ENCODE peak calls at places on chromosome 18, in nine cellular contexts. J is left ventricle myocardium superior, D is AG08396, P is epithelial cell of esophagus, Y is pancreas, S is mammary epithelial cell, I is nucleus accumbens, C is AG09309, B is LoVo. O is an unnamed sample.

GRCh38 chr18:8745355-8746014 is 40.1 kb downstream of the MTCL1 start:
- DNase-seq in J (no peak), D (peak; percentile 25), P (no peak), Y (no peak), S (no peak), I (no peak), C (no peak), B (no peak), O (no peak)

GRCh38 chr18:70827632-70828031 is 538.8 kb downstream of the SOCS6 start:
- DNase-seq in J (no peak), D (no peak), P (no peak), Y (no peak), S (no peak), I (no peak), C (no peak), B (no peak), O (no peak)

GRCh38 chr18:63236417-63236816 is 83.2 kb downstream of the BCL2 start:
- DNase-seq in J (peak; percentile 43), D (no peak), P (no peak), Y (no peak), S (no peak), I (no peak), C (no peak), B (no peak), O (peak; percentile 47)

GRCh38 chr18:74255022-74255658 is 36.6 kb downstream of the CYB5A start:
- DNase-seq in J (no peak), D (no peak), P (peak; percentile 32), Y (no peak), S (peak; percentile 2), I (no peak), C (peak; percentile 60), B (no peak), O (no peak)

GRCh38 chr18:3294435-3295080 is 32.6 kb downstream of the MYL12B start:
- DNase-seq in J (no peak), D (no peak), P (peak; percentile 42), Y (no peak), S (peak; percentile 19), I (no peak), C (no peak), B (no peak), O (no peak)

GRCh38 chr18:32909798-32910561 is 137.2 kb upstream of the KLHL14 start:
- DNase-seq in J (no peak), D (no peak), P (no peak), Y (no peak), S (no peak), I (no peak), C (no peak), B (no peak), O (no peak)

GRCh38 chr18:27577740-27578139 is 392.6 kb upstream of the CHST9 start:
- DNase-seq in J (no peak), D (no peak), P (no peak), Y (no peak), S (no peak), I (no peak), C (no peak), B (no peak), O (no peak)

GRCh38 chr18:73461780-73462059 is 593.9 kb upstream of the NETO1 start:
- DNase-seq in J (no peak), D (no peak), P (peak; percentile 36), Y (no peak), S (peak; percentile 3), I (no peak), C (no peak), B (no peak), O (no peak)

GRCh38 chr18:79736846-79737245 is 57.2 kb downstream of the CTDP1 start:
- DNase-seq in J (no peak), D (no peak), P (no peak), Y (no peak), S (no peak), I (no peak), C (no peak), B (no peak), O (peak; percentile 23)

GRCh38 chr18:28581503-28582169 is 404.7 kb upstream of the CDH2 start:
- DNase-seq in J (no peak), D (no peak), P (no peak), Y (no peak), S (no peak), I (no peak), C (no peak), B (no peak), O (no peak)

GRCh38 chr18:55220523-55220922 is 261.3 kb upstream of the CCDC68 start:
- DNase-seq in J (no peak), D (no peak), P (no peak), Y (no peak), S (no peak), I (no peak), C (no peak), B (no peak), O (no peak)

GRCh38 chr18:6289454-6290242 is 125.1 kb downstream of the L3MBTL4 start:
- DNase-seq in J (no peak), D (no peak), P (no peak), Y (no peak), S (no peak), I (no peak), C (no peak), B (no peak), O (no peak)

GRCh38 chr18:12652861-12653401 is 5.0 kb downstream of the SPIRE1 start:
- DNase-seq in J (no peak), D (no peak), P (peak; percentile 20), Y (no peak), S (peak; percentile 11), I (no peak), C (no peak), B (no peak), O (no peak)

GRCh38 chr18:10419420-10420103 is 34.9 kb upstream of the APCDD1 start:
- DNase-seq in J (no peak), D (peak; percentile 64), P (no peak), Y (no peak), S (peak; percentile 86), I (no peak), C (no peak), B (peak; percentile 25), O (no peak)

GRCh38 chr18:23812566-23813440 is 123.5 kb downstream of the LAMA3 start:
- DNase-seq in J (no peak), D (no peak), P (peak; percentile 48), Y (no peak), S (peak; percentile 36), I (no peak), C (no peak), B (peak; percentile 57), O (no peak)

GRCh38 chr18:49690307-49690706 is 123.0 kb downstream of the ACAA2 start:
- DNase-seq in J (no peak), D (peak; percentile 38), P (peak; percentile 92), Y (no peak), S (peak; percentile 99), I (no peak), C (peak; percentile 79), B (peak; percentile 19), O (no peak)

GRCh38 chr18:8800041-8800441 is 94.7 kb downstream of the MTCL1 start:
- DNase-seq in J (no peak), D (peak; percentile 65), P (no peak), Y (peak; percentile 87), S (no peak), I (no peak), C (no peak), B (no peak), O (no peak)

GRCh38 chr18:59461171-59461570 is 102.1 kb upstream of the LMAN1 start:
- DNase-seq in J (no peak), D (no peak), P (peak; percentile 70), Y (no peak), S (no peak), I (no peak), C (no peak), B (no peak), O (no peak)

GRCh38 chr18:76354348-76354747 is 140.7 kb downstream of the ZNF516 start:
- DNase-seq in J (no peak), D (peak; percentile 59), P (peak; percentile 47), Y (no peak), S (peak; percentile 44), I (no peak), C (no peak), B (no peak), O (no peak)

GRCh38 chr18:41128545-41128944 is 826.5 kb upstream of the PIK3C3 start:
- DNase-seq in J (no peak), D (no peak), P (peak; percentile 83), Y (no peak), S (peak; percentile 59), I (no peak), C (no peak), B (no peak), O (no peak)

GRCh38 chr18:8299054-8299708 is 310.1 kb upstream of the RAB12 start:
- DNase-seq in J (no peak), D (no peak), P (no peak), Y (no peak), S (no peak), I (no peak), C (no peak), B (no peak), O (no peak)

GRCh38 chr18:51668101-51668500 is 470.6 kb upstream of the MEX3C start:
- DNase-seq in J (peak; percentile 47), D (peak; percentile 4), P (peak; percentile 56), Y (peak; percentile 72), S (peak; percentile 39), I (peak; percentile 60), C (no peak), B (peak; percentile 44), O (peak; percentile 51)

GRCh38 chr18:74196220-74197119 is 48.1 kb downstream of the TIMM21 start:
- DNase-seq in J (no peak), D (peak; percentile 81), P (peak; percentile 70), Y (peak; percentile 63), S (peak; percentile 52), I (peak; percentile 4), C (no peak), B (peak; percentile 74), O (no peak)